ENCODE peak calls at places on chromosome 3, in five cellular contexts. C, S, Q, U and P are unnamed samples.

GRCh38 chr3:149541091-149541491 is 66.6 kb downstream of the TM4SF4 start:
- DNase-seq in C (no peak), S (no peak), Q (no peak), U (no peak), P (no peak)

GRCh38 chr3:115825046-115825445 is 201.7 kb downstream of the GAP43 start:
- DNase-seq in C (no peak), S (no peak), Q (no peak), U (no peak), P (no peak)

GRCh38 chr3:194615221-194615620 is 18.0 kb downstream of the TMEM44 start:
- DNase-seq in C (no peak), S (no peak), Q (no peak), U (no peak), P (no peak)

GRCh38 chr3:129602730-129603560 is 3.5 kb downstream of the PLXND1 start:
- DNase-seq in C (no peak), S (no peak), Q (no peak), U (peak), P (no peak)

GRCh38 chr3:144114767-144115166 is 143.1 kb downstream of the DIPK2A start:
- DNase-seq in C (no peak), S (no peak), Q (no peak), U (no peak), P (no peak)

GRCh38 chr3:138907541-138907940 is 39.4 kb downstream of the FOXL2 start:
- DNase-seq in C (no peak), S (no peak), Q (no peak), U (no peak), P (no peak)

GRCh38 chr3:139630532-139630931 is 47.2 kb downstream of the NMNAT3 start:
- DNase-seq in C (no peak), S (no peak), Q (no peak), U (no peak), P (no peak)

GRCh38 chr3:147395975-147396708 is 10.2 kb downstream of the ZIC4 start:
- DNase-seq in C (no peak), S (no peak), Q (no peak), U (no peak), P (no peak)

GRCh38 chr3:61776390-61776789 is 215.0 kb downstream of the PTPRG start:
- DNase-seq in C (no peak), S (no peak), Q (no peak), U (no peak), P (no peak)

GRCh38 chr3:12907296-12907695 is 65.9 kb upstream of the RPL32 start:
- DNase-seq in C (no peak), S (no peak), Q (no peak), U (no peak), P (no peak)

GRCh38 chr3:182698078-182698477 is 95.2 kb upstream of the ATP11B start:
- DNase-seq in C (no peak), S (no peak), Q (no peak), U (no peak), P (no peak)

GRCh38 chr3:99731499-99731898 is 86.2 kb upstream of the CMSS1 start:
- DNase-seq in C (no peak), S (no peak), Q (no peak), U (no peak), P (no peak)

GRCh38 chr3:108297636-108298035 is 1.3 kb downstream of the HHLA2 start:
- DNase-seq in C (no peak), S (no peak), Q (no peak), U (no peak), P (no peak)

GRCh38 chr3:168419091-168419490 is 323.4 kb upstream of the GOLIM4 start:
- DNase-seq in C (no peak), S (no peak), Q (no peak), U (no peak), P (no peak)

GRCh38 chr3:182644800-182645433 is 148.4 kb upstream of the ATP11B start:
- DNase-seq in C (no peak), S (no peak), Q (no peak), U (no peak), P (no peak)

GRCh38 chr3:61914277-61914676 is 352.9 kb downstream of the PTPRG start:
- DNase-seq in C (no peak), S (no peak), Q (no peak), U (peak), P (no peak)

GRCh38 chr3:8739757-8740508 is 6.3 kb downstream of the CAV3 start:
- DNase-seq in C (no peak), S (no peak), Q (no peak), U (peak), P (no peak)

GRCh38 chr3:155619118-155619915 is 125.6 kb downstream of the PLCH1 start:
- DNase-seq in C (no peak), S (no peak), Q (no peak), U (no peak), P (no peak)

GRCh38 chr3:143119974-143120715 is 574 bp downstream of the CHST2 start:
- DNase-seq in C (no peak), S (peak), Q (no peak), U (no peak), P (no peak)

GRCh38 chr3:44114142-44114541 is 127.5 kb upstream of the TOPAZ1 start:
- DNase-seq in C (no peak), S (peak), Q (no peak), U (no peak), P (no peak)